ENCODE peak calls at places on chromosomes 1 and 21, in seven cellular contexts. X, Y, W, T, I, K and C are unnamed samples. For H3K4me1, the result is how much of the 10 kb centered on the place peaks cover.

GRCh38 chr1:7339953-7340352 is 431.1 kb upstream of the VAMP3 start:
- DNase-seq in X (no peak), Y (no peak), W (no peak), T (no peak), I (peak), K (peak), C (no peak)

GRCh38 chr1:173914366-173914871 is 2.7 kb downstream of the SERPINC1 start:
- DNase-seq in X (peak), Y (no peak), W (peak), T (peak), I (peak), K (peak), C (no peak)

GRCh38 chr1:245599413-245600174 is 444.8 kb downstream of the KIF26B start:
- DNase-seq in X (no peak), Y (no peak), W (no peak), T (no peak), I (no peak), K (no peak), C (peak)

GRCh38 chr21:27333091-27333490 is 366.2 kb upstream of the ADAMTS5 start:
- DNase-seq in X (no peak), Y (no peak), W (no peak), T (no peak), I (no peak), K (no peak), C (no peak)

GRCh38 chr1:205535866-205536758 is 31.6 kb downstream of the CDK18 start:
- DNase-seq in X (peak), Y (no peak), W (peak), T (no peak), I (peak), K (no peak), C (no peak)

GRCh38 chr21:25396135-25396711 is 211.1 kb downstream of the MRPL39 start:
- DNase-seq in X (no peak), Y (no peak), W (no peak), T (no peak), I (no peak), K (no peak), C (no peak)

GRCh38 chr1:38152351-38153082 is 105.9 kb upstream of the POU3F1 start:
- DNase-seq in X (peak), Y (no peak), W (no peak), T (no peak), I (no peak), K (peak), C (no peak)

GRCh38 chr1:235834620-235835019 is 32.1 kb downstream of the LYST start:
- DNase-seq in X (no peak), Y (no peak), W (no peak), T (no peak), I (no peak), K (no peak), C (no peak)

GRCh38 chr21:32499249-32500055 is 85.9 kb downstream of the TCP10L start:
- DNase-seq in X (no peak), Y (no peak), W (no peak), T (peak), I (no peak), K (no peak), C (no peak)

GRCh38 chr1:220803401-220804201 is 16.9 kb downstream of the MTARC1 start:
- DNase-seq in X (no peak), Y (no peak), W (no peak), T (peak), I (peak), K (peak), C (no peak)

GRCh38 chr1:96361961-96362360 is 359.6 kb upstream of the PTBP2 start:
- DNase-seq in X (no peak), Y (no peak), W (no peak), T (no peak), I (no peak), K (no peak), C (no peak)

GRCh38 chr21:38858429-38859205 is 52.9 kb downstream of the ETS2 start:
- DNase-seq in X (no peak), Y (no peak), W (no peak), T (no peak), I (no peak), K (no peak), C (no peak)

GRCh38 chr1:103788377-103788776 is 38.7 kb downstream of the AMY1C start:
- DNase-seq in X (no peak), Y (no peak), W (no peak), T (no peak), I (no peak), K (peak), C (no peak)

GRCh38 chr1:19204665-19205266 is 5.3 kb downstream of the UBR4 start:
- DNase-seq in X (no peak), Y (no peak), W (no peak), T (no peak), I (no peak), K (no peak), C (no peak)
- H3K4me1 ChIP-seq in X (under half), Y (under half), W (under half), T (under half), I (under half), K (under half), C (under half)

GRCh38 chr1:154445040-154445472 is 39.9 kb downstream of the IL6R start:
- DNase-seq in X (no peak), Y (peak), W (no peak), T (no peak), I (no peak), K (no peak), C (peak)

GRCh38 chr1:154442006-154442740 is 37.0 kb downstream of the IL6R start:
- DNase-seq in X (no peak), Y (no peak), W (no peak), T (peak), I (no peak), K (no peak), C (no peak)

GRCh38 chr1:154440031-154440430 is 34.9 kb downstream of the IL6R start:
- DNase-seq in X (no peak), Y (no peak), W (no peak), T (no peak), I (no peak), K (no peak), C (no peak)

GRCh38 chr1:154443274-154444013 is 38.3 kb downstream of the IL6R start:
- DNase-seq in X (no peak), Y (no peak), W (peak), T (no peak), I (peak), K (no peak), C (peak)

DNA sequence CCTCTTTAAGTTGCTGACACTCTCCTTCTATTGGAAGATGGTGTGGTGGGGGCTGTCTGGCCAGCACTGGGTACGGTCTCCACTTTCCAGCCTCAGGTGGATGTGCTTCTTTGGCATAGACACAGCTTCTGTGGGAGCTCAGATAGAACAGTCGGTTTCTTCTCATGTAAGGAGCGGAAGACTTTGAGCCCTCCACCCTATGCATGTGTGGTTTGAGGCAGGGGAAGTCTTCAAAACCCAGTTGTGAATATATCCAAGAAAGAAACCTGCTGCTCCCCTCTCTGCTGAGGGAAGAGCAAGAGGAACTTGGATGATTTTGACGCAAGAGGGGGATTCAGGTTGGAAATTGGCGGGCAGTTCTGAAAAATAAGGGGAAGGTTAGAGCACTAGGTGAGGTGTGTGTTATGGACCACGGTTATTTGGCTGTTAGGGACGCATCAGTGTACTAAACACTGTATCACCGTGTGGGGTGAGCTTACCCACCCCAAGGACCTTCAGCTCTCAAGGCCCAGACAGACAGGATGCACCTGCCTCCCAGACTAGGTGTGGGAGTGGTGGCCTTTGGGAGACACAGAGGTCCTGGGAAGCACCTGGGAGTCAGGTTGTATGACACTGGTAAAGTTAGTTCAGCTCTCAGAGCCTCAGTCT is 36.2 kb downstream of the IL6R start:
- DNase-seq in X (no peak), Y (no peak), W (no peak), T (no peak), I (no peak), K (no peak), C (peak)
- H3K4me1 ChIP-seq in X (under half), Y (under half), W (under half), T (under half), I (under half), K (under half), C (under half)

GRCh38 chr1:180231506-180232420 is 1.7 kb downstream of the LHX4 start:
- DNase-seq in X (no peak), Y (no peak), W (no peak), T (peak), I (peak), K (peak), C (no peak)
- H3K4me1 ChIP-seq in X (under half), Y (under half), W (half or more), T (under half), I (under half), K (under half), C (under half)

GRCh38 chr1:181508486-181509165 is 25.3 kb downstream of the CACNA1E start:
- DNase-seq in X (no peak), Y (no peak), W (no peak), T (no peak), I (no peak), K (no peak), C (no peak)
- H3K4me1 ChIP-seq in X (under half), Y (under half), W (under half), T (under half), I (under half), K (under half), C (under half)

DNA sequence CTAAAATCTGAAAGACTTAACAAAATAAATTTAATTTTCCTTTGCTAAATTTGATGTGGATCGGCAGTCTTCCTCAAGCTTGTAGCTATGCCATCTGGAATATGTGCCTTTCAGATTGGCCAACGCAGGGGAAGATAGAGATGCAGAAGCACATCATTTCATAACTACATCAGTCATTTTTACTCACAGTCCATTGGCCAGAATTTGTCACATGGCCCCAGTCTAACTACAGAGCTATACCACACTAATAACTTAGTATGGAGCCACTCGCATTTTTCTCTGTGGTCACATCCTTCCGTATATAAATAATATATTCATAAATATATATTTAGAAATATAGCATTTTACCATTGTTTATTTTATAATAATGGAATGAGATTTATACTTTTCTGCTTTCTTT is 59.0 kb upstream of the PRRX1 start:
- DNase-seq in X (no peak), Y (no peak), W (no peak), T (no peak), I (no peak), K (no peak), C (no peak)
- H3K4me1 ChIP-seq in X (under half), Y (under half), W (under half), T (under half), I (under half), K (under half), C (under half)

GRCh38 chr21:15793109-15793508 is 63.3 kb downstream of the USP25 start:
- DNase-seq in X (no peak), Y (no peak), W (no peak), T (no peak), I (no peak), K (no peak), C (no peak)
- H3K4me1 ChIP-seq in X (under half), Y (under half), W (under half), T (under half), I (under half), K (under half), C (under half)